ENCODE peak calls at places on chromosomes 16 and 17, in six cellular contexts. L is pancreas, E is breast epithelium, Z is upper lobe of right lung, W is astrocyte, S is neural progenitor cell. I is an unnamed sample. For H3K4me1, the result is how much of the 10 kb centered on the place peaks cover.

GRCh38 chr17:48175692-48176450 is 68.3 kb downstream of the SNX11 start:
- DNase-seq in L (no peak), E (no peak), Z (no peak), W (peak), S (no peak), I (no peak)

GRCh38 chr16:3311496-3311895 is 6.2 kb downstream of the ZNF75A start:
- DNase-seq in L (no peak), E (no peak), Z (no peak), W (no peak), S (no peak), I (no peak)

GRCh38 chr17:82221341-82221902 is 7.4 kb upstream of the SLC16A3 start:
- DNase-seq in L (no peak), E (no peak), Z (no peak), W (no peak), S (no peak), I (no peak)

GRCh38 chr17:74194682-74195081 is 8.8 kb upstream of the RPL38 start:
- DNase-seq in L (no peak), E (no peak), Z (no peak), W (no peak), S (no peak), I (no peak)

GRCh38 chr16:80580109-80580832 is 39.5 kb downstream of the DYNLRB2 start:
- DNase-seq in L (no peak), E (no peak), Z (no peak), W (peak), S (no peak), I (no peak)

GRCh38 chr16:89199241-89200123 is 855 bp downstream of the SLC22A31 start:
- DNase-seq in L (peak), E (no peak), Z (peak), W (no peak), S (no peak), I (peak)

GRCh38 chr17:17781591-17782424 is 55.0 kb downstream of the SREBF1 start:
- DNase-seq in L (peak), E (no peak), Z (peak), W (peak), S (peak), I (no peak)

GRCh38 chr16:15777533-15778203 is 79.2 kb downstream of the MYH11 start:
- DNase-seq in L (no peak), E (no peak), Z (no peak), W (peak), S (peak), I (no peak)

GRCh38 chr16:82631701-82632685 is 5.2 kb downstream of the CDH13 start:
- DNase-seq in L (no peak), E (no peak), Z (no peak), W (peak), S (peak), I (no peak)
- TF ChIP-seq CTCF in L (no peak), E (no peak), Z (peak), W (peak), S (peak), I (no peak)

GRCh38 chr16:10918294-10919002 is 23.8 kb downstream of the DEXI start:
- DNase-seq in L (peak), E (peak), Z (peak), W (peak), S (peak), I (peak)
- H3K4me1 ChIP-seq in L (under half), E (under half), Z (under half), W (under half), S (under half), I (under half)

DNA sequence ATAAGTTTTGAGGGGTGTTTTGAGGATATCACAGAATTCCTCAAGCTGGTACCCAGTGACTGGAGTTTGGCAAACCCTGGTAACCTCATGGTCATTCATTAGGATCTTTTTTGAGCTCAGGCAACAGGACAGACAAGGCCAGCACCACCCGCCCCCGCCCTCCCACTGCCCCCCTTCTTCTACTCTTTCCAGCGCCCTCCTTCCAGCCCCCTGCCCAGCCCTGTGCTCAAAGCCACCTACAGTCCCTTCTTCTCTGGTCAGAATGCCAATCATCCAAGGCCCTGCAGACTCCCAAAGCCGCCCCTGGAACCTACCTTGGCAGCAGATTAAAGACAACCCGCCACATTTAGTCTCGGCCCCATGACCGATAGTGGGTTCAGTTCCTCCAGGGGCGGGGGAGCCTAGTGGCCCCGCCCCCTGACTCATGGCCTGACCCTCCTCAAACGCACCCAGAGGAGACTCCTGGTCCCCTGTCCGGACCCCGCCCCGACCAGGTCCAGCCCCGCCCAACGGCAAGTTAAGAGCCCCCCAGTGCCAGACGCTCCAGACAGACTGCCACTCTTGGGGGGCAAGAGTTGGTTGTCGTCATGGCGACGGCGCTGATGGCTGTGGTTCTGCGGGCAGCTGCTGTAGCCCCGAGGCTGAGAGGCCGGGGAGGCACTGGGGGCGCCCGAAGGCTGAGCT is at the start of gene NAGS:
- DNase-seq in L (peak), E (no peak), Z (peak), W (no peak), S (peak), I (peak)
- H3K4me3 ChIP-seq in L (no peak), E (peak), Z (peak), W (no peak), S (peak), I (peak)

DNA sequence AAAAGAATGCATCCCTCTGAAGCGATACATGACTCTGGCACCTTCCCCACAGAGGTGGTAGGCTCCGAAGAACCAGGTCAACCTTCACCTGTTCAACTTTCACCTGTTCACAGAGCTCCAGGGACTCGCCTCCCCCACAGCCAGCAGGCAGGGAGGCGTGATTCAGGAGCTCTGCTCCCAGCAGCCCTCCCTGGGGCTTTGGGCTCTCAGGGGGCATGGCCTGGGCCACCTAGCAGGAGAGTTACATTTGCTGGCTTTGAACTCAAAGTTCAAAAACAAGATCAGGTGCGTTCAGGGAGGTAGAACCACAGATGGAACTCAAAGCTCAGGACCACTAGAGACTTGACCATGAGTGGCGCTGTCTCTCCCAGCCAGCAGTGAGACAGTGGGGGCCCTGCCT is 5.4 kb downstream of the VAC14 start:
- DNase-seq in L (no peak), E (no peak), Z (no peak), W (no peak), S (no peak), I (no peak)
- TF ChIP-seq CTCF in L (no peak), E (no peak), Z (no peak), W (no peak), S (no peak), I (no peak)

DNA sequence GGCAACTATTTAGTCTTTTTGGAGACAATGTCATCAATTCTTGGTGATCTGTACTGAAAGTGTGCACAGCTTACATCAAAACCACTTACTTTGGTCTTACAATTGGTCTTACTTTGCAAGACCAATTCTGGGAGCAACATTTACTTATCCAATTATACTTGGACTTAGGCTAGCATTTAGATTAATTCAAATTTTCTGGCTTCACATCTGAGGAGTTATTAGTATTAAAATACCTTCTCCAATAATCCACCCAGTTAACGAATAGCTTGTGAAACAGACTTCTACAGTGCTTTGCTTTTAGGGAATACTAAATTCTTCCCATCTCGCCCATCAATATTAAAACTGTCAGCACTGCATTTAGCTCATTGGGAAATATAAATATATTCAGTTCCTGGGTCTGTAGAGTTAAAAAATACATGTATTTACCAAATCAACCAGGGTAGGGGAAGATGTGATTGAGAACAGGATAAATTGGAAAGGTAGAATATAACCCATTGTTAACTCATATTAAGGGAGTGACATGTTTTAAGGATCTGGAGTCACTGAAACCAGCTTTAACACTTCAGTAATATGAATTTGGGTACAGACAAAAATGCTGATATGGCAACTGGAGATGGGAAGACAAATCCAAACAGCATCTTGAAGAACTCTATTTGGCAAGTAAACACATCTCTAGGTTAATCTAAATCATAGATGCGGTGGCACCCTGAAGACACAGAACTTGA is 9.2 kb upstream of the VEZF1 start:
- DNase-seq in L (no peak), E (no peak), Z (no peak), W (no peak), S (no peak), I (no peak)
- H3K4me1 ChIP-seq in L (under half), E (under half), Z (under half), W (under half), S (under half), I (under half)

I was measured in lower lobe of right lung.